ENCODE peak calls at places on chromosome 14, in five cellular contexts. M is CD8-positive, alpha-beta memory T cell; W is AG08395; B is activated naive CD4-positive, alpha-beta T cell treated with anti-CD3 and anti-CD28 coated beads, Interleukin-2, amount 50 U/mL, for 72 hours; A is NCI-H1092. S is an unnamed sample.

GRCh38 chr14:71333705-71334104 is 426.4 kb downstream of the PCNX1 start:
- DNase-seq in M (no peak), W (no peak), B (peak; percentile 29), A (no peak), S (no peak)

GRCh38 chr14:90344285-90344684 is 12.5 kb upstream of the NRDE2 start:
- DNase-seq in M (no peak), W (no peak), B (no peak), A (no peak), S (no peak)

GRCh38 chr14:95319312-95320075 is at the start of gene CLMN:
- DNase-seq in M (peak; percentile 55), W (peak; percentile 58), B (peak; percentile 23), A (no peak), S (no peak)

GRCh38 chr14:26993541-26993940 is 395.7 kb upstream of the NOVA1 start:
- DNase-seq in M (no peak), W (no peak), B (no peak), A (no peak), S (peak; percentile 9)

GRCh38 chr14:21070083-21070609 is at the start of gene ARHGEF40:
- DNase-seq in M (no peak), W (peak; percentile 67), B (no peak), A (peak; percentile 50), S (no peak)

GRCh38 chr14:20560961-20561360 is at the start of gene RNASE9:
- DNase-seq in M (no peak), W (no peak), B (no peak), A (no peak), S (no peak)

GRCh38 chr14:26947265-26947664 is 349.4 kb upstream of the NOVA1 start:
- DNase-seq in M (no peak), W (no peak), B (no peak), A (no peak), S (no peak)

GRCh38 chr14:101708853-101709532 is 52.5 kb upstream of the PPP2R5C start:
- DNase-seq in M (no peak), W (no peak), B (no peak), A (no peak), S (no peak)

GRCh38 chr14:37262649-37263048 is 64.9 kb downstream of the MIPOL1 start:
- DNase-seq in M (no peak), W (no peak), B (no peak), A (peak; percentile 14), S (no peak)

GRCh38 chr14:52706286-52706685 is 714 bp upstream of the PSMC6 start:
- DNase-seq in M (peak; percentile 54), W (no peak), B (peak; percentile 27), A (no peak), S (no peak)

GRCh38 chr14:101007765-101008164 is 104.2 kb upstream of the RTL1 start:
- DNase-seq in M (no peak), W (no peak), B (no peak), A (no peak), S (no peak)

GRCh38 chr14:73752297-73752992 is 38.3 kb upstream of the PNMA1 start:
- DNase-seq in M (peak; percentile 76), W (peak; percentile 86), B (peak; percentile 53), A (peak; percentile 12), S (no peak)

GRCh38 chr14:31169877-31170276 is 37.7 kb downstream of the HECTD1 start:
- DNase-seq in M (no peak), W (no peak), B (no peak), A (no peak), S (no peak)

GRCh38 chr14:31510222-31510621 is 22.4 kb upstream of the GPR33 start:
- DNase-seq in M (no peak), W (peak; percentile 35), B (no peak), A (no peak), S (peak; percentile 28)

GRCh38 chr14:63204407-63205280 is at the start of gene RHOJ:
- DNase-seq in M (no peak), W (no peak), B (no peak), A (peak; percentile 78), S (no peak)

GRCh38 chr14:19902409-19902808 is 18.0 kb upstream of the OR4K5 start:
- DNase-seq in M (no peak), W (no peak), B (no peak), A (no peak), S (no peak)

GRCh38 chr14:88993946-88994345 is 169.5 kb downstream of the TTC8 start:
- DNase-seq in M (no peak), W (peak; percentile 12), B (no peak), A (no peak), S (peak; percentile 77)